ENCODE peak calls at places on chromosome 13, in eight cellular contexts. Y is esophagus squamous epithelium, G is ACHN, B is sciatic nerve, H is right lobe of liver, F is adrenal gland, S is AG08396, J is AML-193. K is an unnamed sample.

GRCh38 chr13:99587893-99588606 is 86.8 kb downstream of the TM9SF2 start:
- DNase-seq in Y (no peak), G (no peak), B (no peak), H (no peak), F (no peak), S (no peak), J (no peak), K (no peak)

GRCh38 chr13:29909975-29910674 is 59.7 kb upstream of the UBL3 start:
- DNase-seq in Y (no peak), G (no peak), B (no peak), H (no peak), F (no peak), S (peak), J (no peak), K (peak)

GRCh38 chr13:112067871-112068305 is 939 bp downstream of the SOX1 start:
- DNase-seq in Y (no peak), G (no peak), B (no peak), H (no peak), F (no peak), S (no peak), J (no peak), K (peak)

GRCh38 chr13:54637377-54637776 is 1608.8 kb downstream of the OLFM4 start:
- DNase-seq in Y (no peak), G (no peak), B (no peak), H (no peak), F (no peak), S (no peak), J (no peak), K (no peak)

GRCh38 chr13:40490086-40490723 is 176.2 kb downstream of the FOXO1 start:
- DNase-seq in Y (no peak), G (no peak), B (no peak), H (no peak), F (no peak), S (no peak), J (no peak), K (no peak)

GRCh38 chr13:35879111-35879510 is 252.1 kb downstream of the DCLK1 start:
- DNase-seq in Y (no peak), G (no peak), B (no peak), H (no peak), F (no peak), S (no peak), J (no peak), K (no peak)

GRCh38 chr13:79997244-79997643 is 343.7 kb downstream of the SPRY2 start:
- DNase-seq in Y (no peak), G (no peak), B (no peak), H (no peak), F (no peak), S (no peak), J (no peak), K (no peak)

GRCh38 chr13:51645154-51645650 is 60.9 kb downstream of the WDFY2 start:
- DNase-seq in Y (no peak), G (no peak), B (no peak), H (no peak), F (no peak), S (peak), J (peak), K (peak)

GRCh38 chr13:95564948-95565347 is 12.4 kb downstream of the CLDN10 start:
- DNase-seq in Y (no peak), G (no peak), B (no peak), H (no peak), F (no peak), S (no peak), J (peak), K (peak)

GRCh38 chr13:113843864-113844556 is 19.9 kb downstream of the GAS6 start:
- DNase-seq in Y (no peak), G (no peak), B (peak), H (no peak), F (no peak), S (no peak), J (no peak), K (no peak)

GRCh38 chr13:114023716-114024602 is 50.1 kb upstream of the C13orf46 start:
- DNase-seq in Y (no peak), G (no peak), B (no peak), H (no peak), F (no peak), S (no peak), J (no peak), K (no peak)

GRCh38 chr13:112767506-112768471 is 78.0 kb downstream of the ATP11A start:
- DNase-seq in Y (no peak), G (no peak), B (no peak), H (peak), F (peak), S (no peak), J (no peak), K (peak)

GRCh38 chr13:78976696-78977095 is 317.7 kb upstream of the OBI1 start:
- DNase-seq in Y (no peak), G (no peak), B (no peak), H (no peak), F (no peak), S (no peak), J (no peak), K (no peak)

GRCh38 chr13:94435604-94436226 is 43.8 kb downstream of the DCT start:
- DNase-seq in Y (no peak), G (peak), B (no peak), H (no peak), F (no peak), S (peak), J (peak), K (peak)

GRCh38 chr13:47553329-47553977 is 447.6 kb downstream of the SUCLA2 start:
- DNase-seq in Y (no peak), G (no peak), B (no peak), H (no peak), F (no peak), S (no peak), J (no peak), K (no peak)

K was measured in osteoblast.